ENCODE peak calls at places on chromosomes 16 and 17, in four cellular contexts. One of them, this sample, is unnamed.

GRCh38 chr16:81123092-81123852 is 27.1 kb upstream of the GCSH start:
- DNase-seq in PC-9: no peak
- DNase-seq in neural progenitor cell: no peak
- DNase-seq in GM23248: no peak
- DNase-seq in this sample: no peak

GRCh38 chr16:12086861-12087260 is 110.3 kb downstream of the SNX29 start:
- DNase-seq in PC-9: no peak
- DNase-seq in neural progenitor cell: no peak
- DNase-seq in GM23248: no peak
- DNase-seq in this sample: no peak

GRCh38 chr17:39352986-39353385 is 48.4 kb downstream of the FBXL20 start:
- DNase-seq in PC-9: no peak
- DNase-seq in neural progenitor cell: no peak
- DNase-seq in GM23248: no peak
- DNase-seq in this sample: no peak

GRCh38 chr17:65801513-65801912 is 240.1 kb upstream of the AXIN2 start:
- DNase-seq in PC-9: no peak
- DNase-seq in neural progenitor cell: no peak
- DNase-seq in GM23248: no peak
- DNase-seq in this sample: no peak

GRCh38 chr17:61406871-61407210 is 7.2 kb downstream of the TBX2 start:
- DNase-seq in PC-9: no peak
- DNase-seq in neural progenitor cell: no peak
- DNase-seq in GM23248: no peak
- DNase-seq in this sample: no peak

GRCh38 chr17:73663614-73664013 is 19.4 kb upstream of the SDK2 start:
- DNase-seq in PC-9: no peak
- DNase-seq in neural progenitor cell: peak; percentile 8
- DNase-seq in GM23248: no peak
- DNase-seq in this sample: no peak

GRCh38 chr17:17205368-17206148 is 575 bp downstream of the PLD6 start:
- DNase-seq in PC-9: peak; percentile 51
- DNase-seq in neural progenitor cell: no peak
- DNase-seq in GM23248: peak; percentile 88
- DNase-seq in this sample: peak; percentile 40

GRCh38 chr16:68072038-68072695 is 13.0 kb upstream of the NFATC3 start:
- DNase-seq in PC-9: no peak
- DNase-seq in neural progenitor cell: no peak
- DNase-seq in GM23248: peak; percentile 84
- DNase-seq in this sample: no peak

GRCh38 chr17:17700251-17700969 is 19.2 kb downstream of the RAI1 start:
- DNase-seq in PC-9: no peak
- DNase-seq in neural progenitor cell: peak; percentile 84
- DNase-seq in GM23248: no peak
- DNase-seq in this sample: peak; percentile 89

GRCh38 chr16:87052506-87052905 is 264.7 kb downstream of the C16orf95 start:
- DNase-seq in PC-9: no peak
- DNase-seq in neural progenitor cell: no peak
- DNase-seq in GM23248: peak; percentile 15
- DNase-seq in this sample: no peak

GRCh38 chr17:32277284-32277683 is 11.7 kb downstream of the RHBDL3 start:
- DNase-seq in PC-9: no peak
- DNase-seq in neural progenitor cell: peak; percentile 75
- DNase-seq in GM23248: peak; percentile 64
- DNase-seq in this sample: peak; percentile 72

GRCh38 chr17:63701477-63702222 is 1.7 kb upstream of the LIMD2 start:
- DNase-seq in PC-9: no peak
- DNase-seq in neural progenitor cell: no peak
- DNase-seq in GM23248: no peak
- DNase-seq in this sample: no peak

GRCh38 chr16:8951447-8952280 is 12.0 kb downstream of the USP7 start:
- DNase-seq in PC-9: no peak
- DNase-seq in neural progenitor cell: no peak
- DNase-seq in GM23248: no peak
- DNase-seq in this sample: no peak

GRCh38 chr16:66511615-66512500 is 38.1 kb downstream of the TK2 start:
- DNase-seq in PC-9: peak; percentile 94
- DNase-seq in neural progenitor cell: peak; percentile 33
- DNase-seq in GM23248: peak; percentile 91
- DNase-seq in this sample: peak; percentile 75

GRCh38 chr16:68083861-68084503 is 1.2 kb upstream of the NFATC3 start:
- DNase-seq in PC-9: no peak
- DNase-seq in neural progenitor cell: peak; percentile 64
- DNase-seq in GM23248: peak; percentile 49
- DNase-seq in this sample: peak; percentile 64

GRCh38 chr17:38873646-38874380 is 4.0 kb downstream of the LASP1 start:
- DNase-seq in PC-9: peak; percentile 81
- DNase-seq in neural progenitor cell: peak; percentile 4
- DNase-seq in GM23248: peak; percentile 40
- DNase-seq in this sample: no peak

GRCh38 chr17:39016193-39017153 is 49.3 kb upstream of the FBXO47 start:
- DNase-seq in PC-9: no peak
- DNase-seq in neural progenitor cell: no peak
- DNase-seq in GM23248: peak; percentile 41
- DNase-seq in this sample: no peak

GRCh38 chr16:86961133-86961720 is 356.0 kb downstream of the C16orf95 start:
- DNase-seq in PC-9: no peak
- DNase-seq in neural progenitor cell: no peak
- DNase-seq in GM23248: peak; percentile 63
- DNase-seq in this sample: no peak

GRCh38 chr17:33015716-33016346 is 24.2 kb downstream of the SPACA3 start:
- DNase-seq in PC-9: no peak
- DNase-seq in neural progenitor cell: no peak
- DNase-seq in GM23248: no peak
- DNase-seq in this sample: no peak

GRCh38 chr16:80852261-80852872 is 48.0 kb upstream of the CDYL2 start:
- DNase-seq in PC-9: no peak
- DNase-seq in neural progenitor cell: peak; percentile 48
- DNase-seq in GM23248: peak; percentile 43
- DNase-seq in this sample: peak; percentile 78

GRCh38 chr17:8430966-8431365 is 4.7 kb upstream of the NDEL1 start:
- DNase-seq in PC-9: no peak
- DNase-seq in neural progenitor cell: peak; percentile 20
- DNase-seq in GM23248: peak; percentile 95
- DNase-seq in this sample: no peak

GRCh38 chr17:57467801-57468200 is 211.5 kb downstream of the MSI2 start:
- DNase-seq in PC-9: no peak
- DNase-seq in neural progenitor cell: no peak
- DNase-seq in GM23248: no peak
- DNase-seq in this sample: no peak

GRCh38 chr17:82613283-82614094 is 34.8 kb downstream of the WDR45B start:
- DNase-seq in PC-9: no peak
- DNase-seq in neural progenitor cell: no peak
- DNase-seq in GM23248: no peak
- DNase-seq in this sample: peak; percentile 70

GRCh38 chr17:55549140-55549539 is 37.9 kb upstream of the SMIM36 start:
- DNase-seq in PC-9: no peak
- DNase-seq in neural progenitor cell: peak; percentile 56
- DNase-seq in GM23248: peak; percentile 10
- DNase-seq in this sample: peak; percentile 69

GRCh38 chr16:30649725-30650368 is 913 bp upstream of the PRR14 start:
- DNase-seq in PC-9: no peak
- DNase-seq in neural progenitor cell: no peak
- DNase-seq in GM23248: no peak
- DNase-seq in this sample: no peak

GRCh38 chr17:6153416-6153815 is 83.2 kb downstream of the WSCD1 start:
- DNase-seq in PC-9: no peak
- DNase-seq in neural progenitor cell: no peak
- DNase-seq in GM23248: no peak
- DNase-seq in this sample: no peak

GRCh38 chr17:82892869-82893565 is 53.2 kb upstream of the ZNF750 start:
- DNase-seq in PC-9: no peak
- DNase-seq in neural progenitor cell: no peak
- DNase-seq in GM23248: no peak
- DNase-seq in this sample: no peak

GRCh38 chr16:19114359-19115147 is 789 bp downstream of the ITPRIPL2 start:
- DNase-seq in PC-9: peak; percentile 55
- DNase-seq in neural progenitor cell: peak; percentile 44
- DNase-seq in GM23248: peak; percentile 89
- DNase-seq in this sample: peak; percentile 84

GRCh38 chr17:17032131-17032692 is 10.0 kb upstream of the MPRIP start:
- DNase-seq in PC-9: no peak
- DNase-seq in neural progenitor cell: peak; percentile 18
- DNase-seq in GM23248: peak; percentile 97
- DNase-seq in this sample: no peak

GRCh38 chr17:64180089-64180488 is 50.1 kb upstream of the ERN1 start:
- DNase-seq in PC-9: no peak
- DNase-seq in neural progenitor cell: no peak
- DNase-seq in GM23248: peak; percentile 63
- DNase-seq in this sample: no peak

GRCh38 chr17:16191604-16192003 is 23.7 kb downstream of the NCOR1 start:
- DNase-seq in PC-9: no peak
- DNase-seq in neural progenitor cell: no peak
- DNase-seq in GM23248: no peak
- DNase-seq in this sample: no peak

GRCh38 chr16:86573646-86574508 is 4.5 kb upstream of the FOXL1 start:
- DNase-seq in PC-9: no peak
- DNase-seq in neural progenitor cell: no peak
- DNase-seq in GM23248: no peak
- DNase-seq in this sample: no peak

GRCh38 chr17:74239169-74239568 is 25.8 kb downstream of the TTYH2 start:
- DNase-seq in PC-9: no peak
- DNase-seq in neural progenitor cell: no peak
- DNase-seq in GM23248: no peak
- DNase-seq in this sample: no peak

GRCh38 chr17:6853764-6854442 is 22.4 kb upstream of the TEKT1 start:
- DNase-seq in PC-9: no peak
- DNase-seq in neural progenitor cell: peak; percentile 52
- DNase-seq in GM23248: no peak
- DNase-seq in this sample: peak; percentile 89

DNA sequence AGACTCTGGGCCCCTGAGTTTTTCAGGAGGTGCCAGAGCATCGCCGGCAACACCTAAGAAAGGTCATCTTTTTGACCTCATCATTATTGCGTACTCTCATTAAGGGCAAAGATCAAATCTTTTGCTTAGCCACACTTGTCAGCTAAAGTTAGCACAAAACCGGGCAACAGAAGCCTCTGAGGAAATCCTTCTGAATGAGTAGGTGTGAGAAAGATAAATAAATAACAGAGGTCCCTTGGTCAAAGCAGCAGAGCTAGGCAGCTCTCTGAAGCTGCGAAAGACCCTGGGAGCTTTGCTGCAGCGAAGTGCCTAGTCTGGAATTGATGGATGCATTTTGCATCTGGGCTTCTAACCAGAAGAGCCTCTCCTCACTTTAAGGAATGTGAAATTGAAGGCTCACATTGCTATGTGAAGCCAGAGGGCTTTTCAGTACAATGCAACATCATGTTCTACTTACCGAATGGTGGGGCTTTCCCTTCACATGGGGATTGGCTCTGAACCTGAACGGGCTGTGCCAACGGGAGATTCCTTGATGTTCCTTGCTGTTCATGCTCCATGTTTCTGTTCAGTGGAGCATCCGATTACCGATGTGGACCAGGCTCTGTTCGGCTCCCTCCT is 274.6 kb downstream of the HS3ST3B1 start:
- DNase-seq in PC-9: no peak
- DNase-seq in neural progenitor cell: no peak
- DNase-seq in GM23248: peak; percentile 42
- DNase-seq in this sample: no peak
- H3F3A ChIP-seq in PC-9: no peaks in the 10 kb centered on the region
- H3F3A ChIP-seq in neural progenitor cell: no peaks in the 10 kb centered on the region
- H3F3A ChIP-seq in GM23248: no peaks in the 10 kb centered on the region
- H3F3A ChIP-seq in this sample: no peaks in the 10 kb centered on the region

GRCh38 chr17:78174332-78174869 is 6.0 kb downstream of the SYNGR2 start:
- DNase-seq in PC-9: peak; percentile 48
- DNase-seq in neural progenitor cell: no peak
- DNase-seq in GM23248: no peak
- DNase-seq in this sample: no peak
- H3F3A ChIP-seq in PC-9: peaks cover 23% of the 10 kb centered on the region
- H3F3A ChIP-seq in neural progenitor cell: peaks cover 57% of the 10 kb centered on the region
- H3F3A ChIP-seq in GM23248: no peaks in the 10 kb centered on the region
- H3F3A ChIP-seq in this sample: peaks cover 16% of the 10 kb centered on the region

GRCh38 chr17:50925296-50925891 is 59.2 kb upstream of the TOB1 start:
- DNase-seq in PC-9: peak; percentile 35
- DNase-seq in neural progenitor cell: no peak
- DNase-seq in GM23248: no peak
- DNase-seq in this sample: peak; percentile 50
- H3F3A ChIP-seq in PC-9: peaks cover 15% of the 10 kb centered on the region
- H3F3A ChIP-seq in neural progenitor cell: peaks cover 12% of the 10 kb centered on the region
- H3F3A ChIP-seq in GM23248: peaks cover 8% of the 10 kb centered on the region
- H3F3A ChIP-seq in this sample: peaks cover 3% of the 10 kb centered on the region

DNA sequence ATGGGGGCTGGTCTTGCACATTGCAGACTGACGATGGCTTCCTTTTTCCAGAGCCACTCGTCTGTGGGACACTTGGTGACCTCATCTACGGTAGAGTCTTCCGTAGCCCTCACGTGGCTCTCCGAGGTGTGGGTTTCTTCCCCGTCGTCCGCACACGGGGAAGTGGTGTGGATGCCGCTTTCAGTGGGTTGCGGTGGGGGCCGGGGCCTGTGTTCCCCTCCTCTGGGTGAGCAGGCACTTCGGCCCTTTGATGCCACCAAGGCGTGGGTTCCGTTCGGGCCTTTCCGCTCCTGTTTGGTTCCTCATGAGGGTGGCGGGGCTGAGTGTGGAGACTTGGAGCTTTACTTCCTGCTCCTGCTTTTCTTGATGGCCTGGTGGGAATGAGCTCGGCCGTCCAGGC is 21.4 kb downstream of the BAIAP2 start:
- DNase-seq in PC-9: no peak
- DNase-seq in neural progenitor cell: no peak
- DNase-seq in GM23248: no peak
- DNase-seq in this sample: no peak
- H3F3A ChIP-seq in PC-9: peaks cover 9% of the 10 kb centered on the region
- H3F3A ChIP-seq in neural progenitor cell: peaks cover 4% of the 10 kb centered on the region
- H3F3A ChIP-seq in GM23248: no peaks in the 10 kb centered on the region
- H3F3A ChIP-seq in this sample: no peaks in the 10 kb centered on the region

GRCh38 chr17:202501-202951 is 21.1 kb upstream of the DOC2B start:
- DNase-seq in PC-9: no peak
- DNase-seq in neural progenitor cell: no peak
- DNase-seq in GM23248: no peak
- DNase-seq in this sample: no peak

GRCh38 chr17:199195-199604 is 17.8 kb upstream of the DOC2B start:
- DNase-seq in PC-9: no peak
- DNase-seq in neural progenitor cell: no peak
- DNase-seq in GM23248: peak; percentile 34
- DNase-seq in this sample: no peak

GRCh38 chr17:197352-197751 is 15.9 kb upstream of the DOC2B start:
- DNase-seq in PC-9: no peak
- DNase-seq in neural progenitor cell: no peak
- DNase-seq in GM23248: no peak
- DNase-seq in this sample: no peak

GRCh38 chr17:199806-200603 is 18.6 kb upstream of the DOC2B start:
- DNase-seq in PC-9: no peak
- DNase-seq in neural progenitor cell: no peak
- DNase-seq in GM23248: no peak
- DNase-seq in this sample: no peak

DNA sequence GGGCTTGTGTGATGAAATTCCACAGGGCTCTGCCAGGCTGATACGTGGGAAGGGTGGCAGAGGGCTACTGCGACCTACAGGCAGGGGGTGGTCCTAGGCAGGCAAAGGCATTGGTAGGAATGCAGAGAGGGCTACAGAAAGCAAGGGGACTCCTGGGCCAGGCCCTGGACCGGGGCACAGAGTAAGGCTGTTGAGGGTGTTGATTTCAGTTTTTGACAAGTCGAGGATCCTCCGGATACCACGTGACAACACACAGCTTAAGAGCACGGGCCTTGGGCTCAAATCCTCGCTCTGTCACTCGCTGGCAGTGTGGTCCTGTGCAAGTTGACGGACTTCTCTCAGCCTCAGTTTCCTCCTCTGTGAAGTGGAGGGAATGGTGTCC is 19.1 kb upstream of the DOC2B start:
- DNase-seq in PC-9: no peak
- DNase-seq in neural progenitor cell: no peak
- DNase-seq in GM23248: no peak
- DNase-seq in this sample: no peak
- H3F3A ChIP-seq in PC-9: no peaks in the 10 kb centered on the region
- H3F3A ChIP-seq in neural progenitor cell: peaks cover 19% of the 10 kb centered on the region
- H3F3A ChIP-seq in GM23248: peaks cover 8% of the 10 kb centered on the region
- H3F3A ChIP-seq in this sample: no peaks in the 10 kb centered on the region